ENCODE peak calls at places on chromosomes 5 and 9, in five cellular contexts. F is AG04449; U is erythroblast; N is cardiac fibroblast; T is stimulated activated CD4-positive, alpha-beta T cell treated with anti-CD3 and anti-CD28 coated beads, Interleukin-1b, Interleukin-23, amount 100 ng/mL, for 4 hours. G is an unnamed sample.

GRCh38 chr5:11166906-11167305 is 405.9 kb upstream of the DAP start:
- DNase-seq in F (no peak), U (no peak), N (no peak), T (no peak), G (no peak)

GRCh38 chr5:124289641-124290201 is 456.7 kb downstream of the ZNF608 start:
- DNase-seq in F (no peak), U (no peak), N (no peak), T (no peak), G (no peak)

GRCh38 chr5:172048539-172049101 is 42.2 kb upstream of the FBXW11 start:
- DNase-seq in F (no peak), U (no peak), N (peak; percentile 20), T (no peak), G (no peak)

GRCh38 chr9:18747590-18747989 is 273.6 kb downstream of the ADAMTSL1 start:
- DNase-seq in F (no peak), U (no peak), N (no peak), T (no peak), G (no peak)

GRCh38 chr5:53381-54174 is 38.4 kb upstream of the PLEKHG4B start:
- DNase-seq in F (no peak), U (no peak), N (peak; percentile 8), T (peak; percentile 38), G (no peak)

GRCh38 chr9:69120380-69121154 is 53.5 kb upstream of the TJP2 start:
- DNase-seq in F (no peak), U (no peak), N (no peak), T (no peak), G (no peak)

GRCh38 chr5:1351156-1351555 is 6.3 kb upstream of the CLPTM1L start:
- DNase-seq in F (no peak), U (no peak), N (no peak), T (no peak), G (no peak)

GRCh38 chr5:137304227-137304874 is 194.8 kb downstream of the SPOCK1 start:
- DNase-seq in F (no peak), U (no peak), N (no peak), T (no peak), G (no peak)